ENCODE peak calls at places on chromosomes 12 and 14, in nine cellular contexts. Q, W, B, N, I, L, F, H and X are unnamed samples.

GRCh38 chr12:51118706-51119105 is 35.3 kb upstream of the CSRNP2 start:
- DNase-seq in L (peak; percentile 49), H (no peak), W (no peak), N (no peak), F (peak; percentile 21), I (no peak), B (no peak), Q (no peak), X (no peak)

GRCh38 chr12:88362439-88362838 is 217.8 kb downstream of the KITLG start:
- DNase-seq in L (peak; percentile 29), B (no peak), H (no peak), Q (no peak), F (peak; percentile 13), W (no peak), I (no peak), N (no peak), X (no peak)

GRCh38 chr14:103031956-103032355 is 25.4 kb downstream of the CDC42BPB start:
- DNase-seq in Q (no peak), L (no peak), H (no peak), F (no peak), W (peak; percentile 25), I (peak; percentile 39), N (no peak), B (no peak), X (peak; percentile 34)

GRCh38 chr12:105931762-105932587 is 206.8 kb downstream of the NUAK1 start:
- DNase-seq in B (no peak), F (no peak), W (no peak), N (no peak), L (no peak), I (no peak), H (no peak), Q (no peak), X (no peak)

GRCh38 chr14:93051600-93052546 is 63.9 kb downstream of the ITPK1 start:
- DNase-seq in W (no peak), N (no peak), H (no peak), F (no peak), L (no peak), Q (no peak), B (no peak), I (no peak), X (no peak)

GRCh38 chr12:43893670-43894069 is 57.8 kb downstream of the TMEM117 start:
- DNase-seq in W (no peak), Q (no peak), B (no peak), N (no peak), H (no peak), L (peak; percentile 79), I (no peak), F (no peak), X (no peak)

GRCh38 chr14:103928011-103928890 is at the start of gene TDRD9:
- DNase-seq in L (no peak), I (no peak), B (no peak), N (no peak), Q (no peak), H (no peak), F (no peak), W (no peak), X (no peak)

GRCh38 chr14:29558516-29558915 is 369.1 kb downstream of the PRKD1 start:
- DNase-seq in F (peak; percentile 9), L (no peak), B (no peak), I (no peak), W (no peak), H (no peak), Q (no peak), N (no peak), X (no peak)

GRCh38 chr12:118334939-118335567 is 37.7 kb downstream of the TAOK3 start:
- DNase-seq in Q (no peak), W (no peak), L (peak; percentile 18), B (no peak), H (no peak), I (no peak), N (peak; percentile 86), F (peak; percentile 39), X (no peak)

GRCh38 chr14:89307409-89307808 is 109.6 kb downstream of the FOXN3 start:
- DNase-seq in B (no peak), N (no peak), H (no peak), F (no peak), Q (no peak), W (no peak), I (no peak), L (no peak), X (no peak)

GRCh38 chr12:54019924-54020586 is 8.2 kb upstream of the HOXC6 start:
- DNase-seq in I (no peak), Q (no peak), F (no peak), B (no peak), W (no peak), L (peak; percentile 70), N (no peak), H (no peak), X (no peak)

GRCh38 chr14:103604620-103605019 is 24.4 kb upstream of the KLC1 start:
- DNase-seq in I (no peak), W (no peak), F (no peak), Q (no peak), H (no peak), L (no peak), B (no peak), N (no peak), X (no peak)

GRCh38 chr14:104143071-104143470 is 4.7 kb downstream of the KIF26A start:
- DNase-seq in L (no peak), B (no peak), W (no peak), H (no peak), F (no peak), Q (no peak), I (no peak), N (no peak), X (no peak)

GRCh38 chr12:67710582-67710981 is 62.0 kb downstream of the DYRK2 start:
- DNase-seq in N (peak; percentile 59), W (no peak), B (no peak), L (peak; percentile 62), I (no peak), Q (no peak), F (no peak), H (no peak), X (no peak)

GRCh38 chr12:94969424-94969823 is 34.1 kb downstream of the NDUFA12 start:
- DNase-seq in F (no peak), Q (no peak), I (no peak), L (no peak), B (no peak), W (no peak), N (peak; percentile 29), H (no peak), X (no peak)

GRCh38 chr12:53378705-53379388 is 1.1 kb upstream of the SP1 start:
- DNase-seq in Q (no peak), I (no peak), B (no peak), F (no peak), L (no peak), W (no peak), H (no peak), N (peak; percentile 48), X (no peak)

GRCh38 chr14:22263961-22264360 is 325.1 kb downstream of the DAD1 start:
- DNase-seq in B (no peak), F (no peak), I (no peak), W (no peak), N (no peak), H (no peak), L (no peak), Q (no peak), X (no peak)

GRCh38 chr14:50944647-50945413 is 547 bp upstream of the PYGL start:
- DNase-seq in I (peak; percentile 57), F (peak; percentile 55), Q (no peak), H (no peak), L (peak; percentile 55), W (peak; percentile 41), B (no peak), N (peak; percentile 40), X (peak; percentile 22)

GRCh38 chr14:33737446-33737845 is 213.4 kb downstream of the EGLN3 start:
- DNase-seq in I (no peak), N (no peak), F (peak; percentile 38), W (no peak), B (no peak), L (peak; percentile 95), H (no peak), Q (no peak), X (no peak)

GRCh38 chr12:104457746-104458644 is 1.2 kb downstream of the CHST11 start:
- DNase-seq in I (peak; percentile 50), B (peak; percentile 19), L (no peak), Q (no peak), F (no peak), W (peak; percentile 25), H (no peak), N (peak; percentile 65), X (no peak)

GRCh38 chr12:102992720-102993119 is 35.2 kb downstream of the ASCL1 start:
- DNase-seq in L (no peak), H (no peak), W (no peak), F (no peak), I (no peak), N (no peak), Q (no peak), B (no peak), X (no peak)

GRCh38 chr12:34401659-34402227 is 379.4 kb downstream of the ALG10 start:
- DNase-seq in I (peak; percentile 0), B (peak; percentile 10), W (no peak), N (no peak), F (no peak), L (no peak), H (no peak), Q (no peak), X (no peak)

GRCh38 chr12:128353271-128353670 is 86.3 kb downstream of the TMEM132C start:
- DNase-seq in Q (no peak), W (no peak), H (no peak), N (no peak), B (no peak), L (no peak), I (no peak), F (no peak), X (no peak)

GRCh38 chr14:48193893-48194292 is 518.5 kb upstream of the MDGA2 start:
- DNase-seq in N (no peak), L (no peak), H (no peak), I (no peak), Q (no peak), W (no peak), F (no peak), B (no peak), X (no peak)

GRCh38 chr12:52252728-52253328 is 19.8 kb downstream of the KRT7 start:
- DNase-seq in H (no peak), B (no peak), W (no peak), L (no peak), Q (no peak), F (no peak), N (no peak), I (no peak), X (no peak)

GRCh38 chr14:93430889-93431670 is at the start of gene UNC79:
- DNase-seq in F (peak; percentile 18), B (peak; percentile 54), Q (no peak), L (peak; percentile 5), H (no peak), W (no peak), I (peak; percentile 42), N (peak; percentile 20), X (peak; percentile 89)

GRCh38 chr12:68538722-68539614 is 71.7 kb upstream of the RAP1B start:
- DNase-seq in Q (peak; percentile 19), B (no peak), N (peak; percentile 92), I (no peak), F (peak; percentile 72), H (peak; percentile 30), W (peak; percentile 66), L (peak; percentile 70), X (no peak)

GRCh38 chr14:51926449-51926848 is 62.9 kb upstream of the RTRAF start:
- DNase-seq in N (no peak), L (no peak), Q (no peak), H (no peak), I (no peak), F (no peak), B (no peak), W (no peak), X (no peak)

GRCh38 chr12:6533653-6534157 is 612 bp upstream of the GAPDH start:
- DNase-seq in N (peak; percentile 94), I (peak; percentile 73), Q (peak; percentile 67), L (peak; percentile 75), B (peak; percentile 71), W (peak; percentile 62), F (peak; percentile 82), H (peak; percentile 31), X (peak; percentile 88)